ENCODE peak calls at places on chromosomes 3 and 15, in seven cellular contexts. Q is IMR-90, K is HCT116, F is endothelial cell of umbilical vein, S is GM12878, Z is K562, P is HepG2. I is an unnamed sample.

GRCh38 chr15:65079580-65079979 is 3.0 kb downstream of the KBTBD13 start:
- DNase-seq in Z (no peak), K (no peak), Q (no peak), P (no peak), F (no peak), S (no peak), I (no peak)

GRCh38 chr3:196073188-196073838 is 8.6 kb downstream of the TFRC start:
- DNase-seq in P (peak; percentile 40), Z (peak; percentile 75), S (peak; percentile 50), F (peak; percentile 66), K (peak; percentile 35), Q (peak; percentile 54), I (peak; percentile 69)

GRCh38 chr3:197392961-197393360 is 94.5 kb upstream of the DLG1 start:
- DNase-seq in Z (no peak), P (no peak), Q (peak; percentile 7), S (no peak), F (peak; percentile 93), K (no peak), I (no peak)

GRCh38 chr3:166455724-166456123 is 618.5 kb upstream of the BCHE start:
- DNase-seq in S (no peak), Z (no peak), P (no peak), K (no peak), Q (peak; percentile 47), F (no peak), I (no peak)

GRCh38 chr3:128804017-128804816 is 75.2 kb upstream of the ACAD9 start:
- DNase-seq in K (no peak), Z (peak; percentile 59), P (no peak), F (peak; percentile 80), Q (peak; percentile 60), S (peak; percentile 83), I (no peak)

GRCh38 chr3:49199244-49199899 is 28.0 kb downstream of the KLHDC8B start:
- DNase-seq in Z (no peak), P (no peak), K (no peak), F (peak; percentile 83), Q (peak; percentile 24), S (no peak), I (peak; percentile 50)

GRCh38 chr3:55485208-55485791 is 1.8 kb downstream of the WNT5A start:
- DNase-seq in K (no peak), F (peak; percentile 53), P (peak; percentile 24), Q (peak; percentile 88), Z (peak; percentile 42), S (peak; percentile 32), I (peak; percentile 89)

GRCh38 chr3:147458995-147459704 is 50.0 kb downstream of the ZIC1 start:
- DNase-seq in Z (no peak), P (no peak), F (no peak), K (no peak), Q (no peak), S (no peak), I (no peak)

GRCh38 chr15:85651551-85651950 is 143.2 kb downstream of the KLHL25 start:
- DNase-seq in P (no peak), Q (no peak), S (no peak), F (no peak), K (no peak), Z (no peak), I (no peak)

GRCh38 chr3:27606537-27606936 is 115.6 kb downstream of the EOMES start:
- DNase-seq in Z (no peak), P (no peak), F (no peak), Q (peak; percentile 75), S (no peak), K (no peak), I (no peak)

GRCh38 chr3:5275529-5275928 is 88.0 kb downstream of the EDEM1 start:
- DNase-seq in P (no peak), Z (no peak), Q (peak; percentile 37), S (no peak), F (no peak), K (no peak), I (no peak)

GRCh38 chr3:58116161-58116955 is 94.4 kb downstream of the DNASE1L3 start:
- DNase-seq in Q (no peak), S (peak; percentile 83), K (no peak), Z (no peak), P (no peak), F (peak; percentile 31), I (no peak)

GRCh38 chr15:88621789-88622604 is 857 bp downstream of the AEN start:
- DNase-seq in S (no peak), K (no peak), F (peak; percentile 40), Z (peak; percentile 80), P (peak; percentile 76), Q (peak; percentile 67), I (no peak)

GRCh38 chr3:49454898-49455681 is 15.0 kb upstream of the DAG1 start:
- DNase-seq in P (no peak), S (no peak), Z (no peak), Q (no peak), F (no peak), K (no peak), I (peak; percentile 48)

GRCh38 chr3:64895095-64895494 is 207.3 kb upstream of the ADAMTS9 start:
- DNase-seq in Q (no peak), K (no peak), Z (no peak), S (no peak), F (no peak), P (no peak), I (no peak)

GRCh38 chr3:169634618-169635236 is 28.8 kb downstream of the MECOM start:
- DNase-seq in Z (peak; percentile 11), K (no peak), P (peak; percentile 53), Q (no peak), F (no peak), S (no peak), I (no peak)

GRCh38 chr3:172034786-172035685 is 4.3 kb upstream of the FNDC3B start:
- DNase-seq in K (peak; percentile 37), F (no peak), S (no peak), P (no peak), Q (peak; percentile 33), Z (peak; percentile 65), I (peak; percentile 58)

GRCh38 chr3:187773963-187774789 is 28.9 kb upstream of the BCL6 start:
- DNase-seq in S (no peak), Z (no peak), F (no peak), P (no peak), Q (no peak), K (no peak), I (no peak)

GRCh38 chr3:10370429-10370828 is 49.5 kb upstream of the SEC13 start:
- DNase-seq in P (no peak), Q (peak; percentile 87), Z (peak; percentile 76), S (no peak), K (no peak), F (no peak), I (no peak)

GRCh38 chr15:73927476-73928240 is 1.4 kb downstream of the LOXL1 start:
- DNase-seq in Z (peak; percentile 17), Q (peak; percentile 51), S (no peak), F (peak; percentile 45), P (no peak), K (peak; percentile 15), I (no peak)

GRCh38 chr3:73563896-73564582 is 60.7 kb downstream of the PDZRN3 start:
- DNase-seq in F (no peak), K (no peak), Z (no peak), S (no peak), Q (peak; percentile 49), P (no peak), I (no peak)

GRCh38 chr15:84671211-84671610 is 13.2 kb upstream of the NMB start:
- DNase-seq in P (no peak), S (no peak), Q (peak; percentile 87), Z (no peak), K (no peak), F (no peak), I (no peak)

DNA sequence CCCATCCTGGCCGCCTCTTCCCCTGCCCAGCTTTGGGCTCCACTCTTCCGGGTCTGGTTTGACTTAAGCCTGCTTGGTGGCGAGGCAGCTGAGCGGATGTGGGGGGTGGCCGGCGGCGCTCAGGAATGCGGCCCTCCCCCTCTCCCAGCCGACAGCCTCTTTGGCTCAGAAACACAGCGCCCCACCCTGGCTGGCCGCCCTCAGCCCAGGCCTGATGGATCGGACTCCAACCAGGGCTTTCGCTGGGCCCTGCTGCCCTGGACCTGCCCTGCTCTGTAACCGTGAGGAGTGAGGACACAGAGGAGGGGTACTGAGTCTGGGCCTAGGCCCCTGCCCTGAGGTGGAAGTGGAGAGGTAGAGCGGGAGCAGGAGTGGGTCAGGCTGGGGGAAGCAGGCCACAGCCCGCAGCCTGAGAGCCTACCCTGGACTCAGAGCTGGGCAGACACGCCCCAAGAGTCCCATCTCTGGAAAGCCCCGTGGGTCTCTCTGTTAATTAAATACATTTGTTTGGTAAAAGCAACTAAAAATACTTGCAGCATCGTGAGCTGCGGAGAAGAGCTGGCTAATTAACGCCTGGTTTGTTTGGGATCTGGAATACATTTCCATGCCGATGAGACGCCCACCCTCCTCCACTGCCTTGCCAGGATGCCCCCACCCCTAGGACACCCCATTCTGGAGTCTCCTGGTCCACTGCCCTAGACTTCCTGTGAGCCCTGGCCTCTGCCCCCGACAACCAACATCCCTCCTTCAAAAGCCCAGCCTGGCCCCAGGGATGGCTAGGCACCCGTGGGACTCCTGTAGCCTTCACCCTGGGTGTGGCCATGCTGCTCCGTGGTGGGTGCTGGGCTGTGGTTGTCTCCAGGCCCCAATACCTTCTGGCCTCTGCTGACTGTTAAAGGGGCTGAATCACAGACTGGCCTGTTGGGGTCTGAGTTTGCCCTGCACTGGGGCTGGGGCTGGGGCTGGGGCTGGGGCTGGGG is 19.6 kb downstream of the PLXNA1 start:
- DNase-seq in P (no peak), Q (peak; percentile 89), F (peak; percentile 83), K (no peak), S (no peak), Z (peak; percentile 27), I (peak; percentile 58)
- TF ChIP-seq POLR2A in P (no peak), Q (peak; percentile 49), F (peak; percentile 32), K (no peak), S (peak; percentile 51), Z (no peak), I (no peak)

GRCh38 chr3:100107227-100107626 is 7.1 kb downstream of the FILIP1L start:
- DNase-seq in K (no peak), P (no peak), F (no peak), Q (peak; percentile 45), Z (no peak), S (no peak), I (no peak)
- H3K9ac ChIP-seq in K (no peak overlapping the region), P (no peak overlapping the region), F (no peak overlapping the region), Q (no peak overlapping the region), Z (no peak overlapping the region), S (no peak overlapping the region), I (no peak overlapping the region)

GRCh38 chr15:55318588-55319494 is at the start of the genes PIGB and PIGBOS1:
- DNase-seq in Z (peak; percentile 93), K (peak; percentile 79), F (peak; percentile 92), P (peak; percentile 82), Q (peak; percentile 89), S (peak; percentile 76), I (peak; percentile 74)
- TF ChIP-seq POLR2A in Z (peak; percentile 94), K (peak; percentile 42), F (peak; percentile 77), P (peak; percentile 83), Q (peak; percentile 66), S (peak; percentile 93), I (peak; percentile 34)

GRCh38 chr3:53844262-53845102 is 1.7 kb downstream of the CHDH start:
- DNase-seq in P (peak; percentile 85), Z (no peak), Q (no peak), K (no peak), F (no peak), S (no peak), I (no peak)

GRCh38 chr3:53846851-53847155 is 435 bp downstream of the IL17RB start:
- DNase-seq in Z (no peak), Q (no peak), P (no peak), F (no peak), S (no peak), K (no peak), I (no peak)

GRCh38 chr3:53846134-53846850 is at the start of the genes CHDH and IL17RB:
- DNase-seq in Z (peak; percentile 35), F (peak; percentile 6), K (peak; percentile 38), P (peak; percentile 77), Q (no peak), S (no peak), I (no peak)

GRCh38 chr3:53845103-53845880 is 927 bp downstream of the CHDH start:
- DNase-seq in Z (peak; percentile 22), S (no peak), F (peak; percentile 17), K (peak; percentile 49), P (peak; percentile 47), Q (peak; percentile 13), I (peak; percentile 79)

GRCh38 chr3:53845881-53846133 is 412 bp downstream of the CHDH start:
- DNase-seq in P (no peak), Q (no peak), S (no peak), F (no peak), K (no peak), Z (no peak), I (peak; percentile 83)
- H3K9ac ChIP-seq in P (peak overlapping the region; percentile 97), Q (no peak overlapping the region), S (peak overlapping the region; percentile 73), F (no peak overlapping the region), K (peak overlapping the region; percentile 83), Z (peak overlapping the region; percentile 71), I (peak overlapping the region; percentile 71)

I was measured in H1.